ENCODE peak calls at places on chromosomes 1 and 21, in seven cellular contexts. I is heart left ventricle, X is bronchial epithelial cell, J is A549, M is left lung, W is AG09309, V is psoas muscle. T is an unnamed sample.

GRCh38 chr1:51214615-51215131 is 21.4 kb upstream of the RNF11 start:
- DNase-seq in X (peak; percentile 77), I (no peak), W (peak; percentile 67), M (no peak), J (no peak), V (no peak), T (peak; percentile 61)

GRCh38 chr1:186014370-186015030 is 280.3 kb downstream of the HMCN1 start:
- DNase-seq in X (no peak), V (no peak), W (no peak), M (no peak), J (no peak), I (no peak), T (peak; percentile 73)

GRCh38 chr21:35020902-35021301 is 28.2 kb downstream of the RUNX1 start:
- DNase-seq in I (no peak), V (no peak), W (no peak), M (no peak), X (peak; percentile 31), J (no peak), T (no peak)

GRCh38 chr1:55378582-55378981 is 163.4 kb upstream of the USP24 start:
- DNase-seq in M (no peak), V (no peak), J (no peak), W (no peak), X (peak; percentile 35), I (no peak), T (peak; percentile 47)

GRCh38 chr1:161115132-161115711 is 2.6 kb downstream of the PFDN2 start:
- DNase-seq in X (peak; percentile 100), J (peak; percentile 53), I (no peak), W (peak; percentile 65), V (peak; percentile 78), M (no peak), T (peak; percentile 96)

GRCh38 chr21:34910396-34910795 is 138.7 kb downstream of the RUNX1 start:
- DNase-seq in W (no peak), M (peak; percentile 47), J (no peak), I (peak; percentile 65), V (no peak), X (no peak), T (no peak)

GRCh38 chr21:46116189-46116845 is 18.4 kb downstream of the COL6A2 start:
- DNase-seq in M (peak; percentile 14), J (no peak), X (no peak), V (peak; percentile 36), W (no peak), I (no peak), T (no peak)

GRCh38 chr1:168991667-168992475 is 114.6 kb upstream of the ATP1B1 start:
- DNase-seq in I (no peak), V (no peak), M (no peak), J (no peak), W (no peak), X (peak; percentile 98), T (no peak)

GRCh38 chr1:225973158-225973557 is 26.0 kb downstream of the SDE2 start:
- DNase-seq in M (no peak), X (peak; percentile 14), J (no peak), I (no peak), W (no peak), V (peak; percentile 3), T (no peak)

GRCh38 chr1:22625262-22625925 is 11.0 kb upstream of the C1QA start:
- DNase-seq in W (no peak), J (no peak), I (no peak), V (peak; percentile 39), M (no peak), X (no peak), T (no peak)

GRCh38 chr1:236930503-236930902 is 73.7 kb downstream of the MT1HL1 start:
- DNase-seq in M (no peak), J (no peak), X (no peak), I (no peak), W (no peak), V (no peak), T (no peak)

GRCh38 chr1:222631611-222632208 is 13.8 kb downstream of the MIA3 start:
- DNase-seq in W (no peak), V (no peak), J (no peak), I (no peak), X (no peak), M (no peak), T (peak; percentile 38)

GRCh38 chr1:158246650-158247049 is 7.6 kb upstream of the CD1A start:
- DNase-seq in I (no peak), V (no peak), M (no peak), W (no peak), J (no peak), X (peak; percentile 32), T (no peak)

GRCh38 chr1:195763146-195763906 is 844.9 kb downstream of the KCNT2 start:
- DNase-seq in X (no peak), I (peak; percentile 55), M (no peak), W (no peak), J (no peak), V (peak; percentile 30), T (no peak)

GRCh38 chr1:229627003-229627402 is 956 bp downstream of the URB2 start:
- DNase-seq in V (no peak), W (no peak), M (no peak), X (peak; percentile 6), I (no peak), J (no peak), T (no peak)

GRCh38 chr1:41313661-41314131 is 47.5 kb upstream of the FOXO6 start:
- DNase-seq in M (no peak), W (no peak), V (no peak), X (no peak), I (no peak), J (no peak), T (no peak)

GRCh38 chr1:230459463-230459862 is 33.3 kb upstream of the PGBD5 start:
- DNase-seq in X (peak; percentile 94), J (no peak), M (no peak), V (no peak), I (no peak), W (no peak), T (peak; percentile 62)

GRCh38 chr1:7327849-7328248 is 443.2 kb upstream of the VAMP3 start:
- DNase-seq in W (no peak), I (no peak), X (no peak), J (no peak), M (no peak), V (no peak), T (no peak)

GRCh38 chr1:7331926-7332535 is 439.1 kb upstream of the VAMP3 start:
- DNase-seq in J (no peak), X (no peak), V (no peak), M (no peak), I (no peak), W (no peak), T (no peak)

GRCh38 chr1:7333094-7333493 is 438.0 kb upstream of the VAMP3 start:
- DNase-seq in W (no peak), I (no peak), M (no peak), V (no peak), J (no peak), X (no peak), T (no peak)

GRCh38 chr1:7333576-7333975 is 437.5 kb upstream of the VAMP3 start:
- DNase-seq in V (no peak), M (no peak), I (no peak), W (no peak), X (no peak), J (no peak), T (no peak)

GRCh38 chr1:7329868-7330615 is 441.1 kb upstream of the VAMP3 start:
- DNase-seq in M (no peak), J (no peak), V (no peak), W (no peak), X (no peak), I (no peak), T (no peak)
- H3K4me3 ChIP-seq in M (no peak overlapping the region), J (no peak overlapping the region), V (no peak overlapping the region), W (no peak overlapping the region), X (no peak overlapping the region), I (no peak overlapping the region), T (no peak overlapping the region)

DNA sequence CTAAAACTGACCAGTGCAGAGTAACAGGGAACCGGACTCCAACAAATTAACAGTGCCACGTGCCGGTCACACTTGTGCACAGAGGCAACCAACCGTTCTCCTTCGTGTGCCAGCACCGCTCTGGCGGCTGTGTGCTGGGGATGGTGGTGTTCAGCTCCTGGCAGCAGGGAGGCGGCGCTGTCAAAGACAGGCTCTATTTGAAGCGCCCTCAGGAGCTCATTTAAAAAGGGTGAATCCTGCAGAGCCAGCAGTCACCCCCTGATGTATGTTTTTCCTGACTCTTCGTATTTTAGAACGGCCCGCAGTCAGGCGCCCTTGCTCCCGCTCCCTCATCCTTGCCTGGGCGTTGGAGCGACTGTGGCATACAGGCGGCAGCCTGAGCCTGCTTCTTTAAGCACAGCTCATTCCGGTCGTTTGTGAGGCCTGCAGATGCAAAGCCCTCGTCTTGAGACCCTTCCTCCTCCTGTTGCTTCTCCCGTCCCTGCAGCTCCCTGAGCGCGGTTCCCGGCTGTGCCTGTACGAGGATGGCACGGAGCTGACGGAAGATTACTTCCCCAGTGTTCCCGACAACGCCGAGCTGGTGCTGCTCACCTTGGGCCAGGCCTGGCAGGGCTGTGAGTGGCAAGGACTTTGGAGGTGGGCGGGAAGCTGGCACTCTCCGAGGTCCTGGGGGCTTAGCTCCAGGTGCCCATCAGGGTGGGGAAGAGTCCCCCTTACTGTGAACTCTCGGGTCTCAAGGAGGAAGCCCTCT is 1.1 kb downstream of the DFFB start:
- DNase-seq in W (peak; percentile 3), I (no peak), J (no peak), X (peak; percentile 23), V (no peak), M (peak; percentile 41), T (peak; percentile 14)
- H3K4me3 ChIP-seq in W (peak overlapping the region; percentile 94), I (peak overlapping the region; percentile 97), J (peak overlapping the region; percentile 85), X (peak overlapping the region; percentile 60), V (peak overlapping the region; percentile 98), M (peak overlapping the region; percentile 95), T (peak overlapping the region; percentile 81)

GRCh38 chr1:210234254-210234747 is 1.7 kb downstream of the SERTAD4 start:
- DNase-seq in J (no peak), W (no peak), M (no peak), I (no peak), V (no peak), X (no peak), T (no peak)
- H3K4me3 ChIP-seq in J (peak overlapping the region; percentile 59), W (peak overlapping the region; percentile 75), M (peak overlapping the region; percentile 49), I (peak overlapping the region; percentile 76), V (peak overlapping the region; percentile 71), X (peak overlapping the region; percentile 66), T (peak overlapping the region; percentile 70)

GRCh38 chr1:156676820-156677615 is at the start of gene NES:
- DNase-seq in W (no peak), I (peak; percentile 90), X (no peak), M (no peak), V (peak; percentile 85), J (no peak), T (no peak)

GRCh38 chr1:156677616-156678596 is 699 bp upstream of the NES start:
- DNase-seq in I (peak; percentile 83), J (peak; percentile 72), X (peak; percentile 47), V (peak; percentile 87), M (no peak), W (peak; percentile 56), T (peak; percentile 71)

GRCh38 chr1:156675271-156675708 is 1.9 kb downstream of the NES start:
- DNase-seq in W (no peak), J (no peak), X (no peak), V (peak; percentile 44), M (no peak), I (no peak), T (no peak)

GRCh38 chr1:156675715-156676311 is 1.4 kb downstream of the NES start:
- DNase-seq in V (no peak), M (no peak), I (no peak), J (no peak), X (no peak), W (no peak), T (no peak)

DNA sequence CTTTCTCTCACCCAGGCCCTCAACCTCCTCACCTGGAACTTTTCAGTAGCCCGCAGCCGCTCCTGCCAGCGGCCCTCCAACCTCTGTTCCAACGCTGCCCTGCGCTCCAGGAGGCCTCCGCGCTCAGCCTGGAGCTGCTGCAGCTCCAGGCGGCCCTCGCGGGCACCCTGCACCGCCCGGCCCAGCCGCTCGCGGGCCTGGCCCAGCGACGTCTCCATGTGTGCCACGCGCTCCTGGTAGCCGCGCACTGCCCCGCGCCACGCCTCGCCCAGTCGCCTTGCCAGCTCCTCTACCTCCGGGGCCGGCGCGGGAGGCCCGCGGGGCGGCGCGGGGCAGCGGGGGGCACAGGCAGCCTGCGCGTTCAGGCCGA is 772 bp downstream of the NES start:
- DNase-seq in M (no peak), W (no peak), I (peak; percentile 61), J (no peak), V (no peak), X (no peak), T (no peak)
- H3K4me3 ChIP-seq in M (peak overlapping the region; percentile 53), W (peak overlapping the region; percentile 55), I (peak overlapping the region; percentile 60), J (no peak overlapping the region), V (peak overlapping the region; percentile 74), X (no peak overlapping the region), T (peak overlapping the region; percentile 68)